ENCODE peak calls at places on chromosome 11, in ten cellular contexts. V is OCI-LY7, S is activated B cell treated with CpG ODN at 0.5 μM for 24 hours, J is SW 1271, K is left ventricle myocardium inferior, Z is HS-5, A is fibroblast of pulmonary artery, Q is NCI-H2029, H is NCI-H460, P is germinal center. O is an unnamed sample.

GRCh38 chr11:12854829-12855228 is 154.3 kb upstream of the RASSF10 start:
- DNase-seq in V (no peak), S (no peak), J (no peak), K (no peak), Z (no peak), A (no peak), Q (no peak), H (no peak), P (no peak), O (no peak)

GRCh38 chr11:96037267-96037990 is 113.5 kb upstream of the MTMR2 start:
- DNase-seq in V (no peak), S (no peak), J (no peak), K (no peak), Z (no peak), A (peak; percentile 23), Q (no peak), H (no peak), P (no peak), O (no peak)

GRCh38 chr11:60396790-60397189 is 531 bp downstream of the MS4A14 start:
- DNase-seq in V (peak; percentile 53), S (no peak), J (no peak), K (no peak), Z (no peak), A (no peak), Q (no peak), H (no peak), P (peak; percentile 37), O (peak; percentile 91)

GRCh38 chr11:84437129-84438123 is 1151.3 kb upstream of the CCDC90B start:
- DNase-seq in V (peak; percentile 15), S (no peak), J (no peak), K (no peak), Z (no peak), A (no peak), Q (no peak), H (no peak), P (no peak), O (no peak)

GRCh38 chr11:14380947-14381555 is 22.1 kb upstream of the RRAS2 start:
- DNase-seq in V (no peak), S (peak; percentile 64), J (no peak), K (peak; percentile 84), Z (no peak), A (peak; percentile 49), Q (peak; percentile 32), H (peak; percentile 41), P (peak; percentile 77), O (no peak)

GRCh38 chr11:57648791-57649735 is 649 bp downstream of the YPEL4 start:
- DNase-seq in V (peak; percentile 48), S (no peak), J (peak; percentile 42), K (no peak), Z (no peak), A (peak; percentile 42), Q (no peak), H (no peak), P (no peak), O (peak; percentile 48)

GRCh38 chr11:131668867-131669780 is 298.7 kb downstream of the NTM start:
- DNase-seq in V (peak; percentile 56), S (no peak), J (peak; percentile 19), K (no peak), Z (no peak), A (peak; percentile 44), Q (no peak), H (peak; percentile 30), P (peak; percentile 70), O (peak; percentile 72)

GRCh38 chr11:46380340-46381045 is 976 bp upstream of the MDK start:
- DNase-seq in V (no peak), S (no peak), J (peak; percentile 48), K (peak; percentile 76), Z (no peak), A (peak; percentile 49), Q (peak; percentile 65), H (no peak), P (peak; percentile 51), O (peak; percentile 61)

GRCh38 chr11:95671768-95672167 is 117.8 kb downstream of the FAM76B start:
- DNase-seq in V (no peak), S (no peak), J (no peak), K (no peak), Z (no peak), A (no peak), Q (no peak), H (no peak), P (no peak), O (no peak)

GRCh38 chr11:74257934-74258553 is 53.4 kb downstream of the P4HA3 start:
- DNase-seq in V (no peak), S (no peak), J (no peak), K (peak; percentile 55), Z (no peak), A (peak; percentile 74), Q (peak; percentile 23), H (no peak), P (no peak), O (no peak)

GRCh38 chr11:46914363-46914762 is 4.0 kb downstream of the LRP4 start:
- DNase-seq in V (no peak), S (no peak), J (no peak), K (peak; percentile 50), Z (no peak), A (no peak), Q (no peak), H (no peak), P (no peak), O (no peak)

GRCh38 chr11:19864141-19865120 is 151.8 kb downstream of the NAV2 start:
- DNase-seq in V (no peak), S (no peak), J (no peak), K (no peak), Z (no peak), A (peak; percentile 27), Q (no peak), H (no peak), P (no peak), O (no peak)

GRCh38 chr11:84212467-84213390 is 926.6 kb upstream of the CCDC90B start:
- DNase-seq in V (no peak), S (no peak), J (no peak), K (no peak), Z (no peak), A (no peak), Q (no peak), H (no peak), P (no peak), O (no peak)

GRCh38 chr11:2818503-2818902 is 67.1 kb downstream of the CDKN1C start:
- DNase-seq in V (no peak), S (no peak), J (no peak), K (peak; percentile 6), Z (no peak), A (no peak), Q (no peak), H (no peak), P (no peak), O (no peak)

GRCh38 chr11:69217276-69218105 is 61.8 kb downstream of the SMIM38 start:
- DNase-seq in V (no peak), S (peak; percentile 6), J (no peak), K (no peak), Z (no peak), A (no peak), Q (no peak), H (no peak), P (no peak), O (no peak)

GRCh38 chr11:115334932-115335788 is 169.1 kb downstream of the CADM1 start:
- DNase-seq in V (peak; percentile 64), S (no peak), J (peak; percentile 5), K (no peak), Z (no peak), A (peak; percentile 49), Q (no peak), H (peak; percentile 17), P (no peak), O (peak; percentile 47)

GRCh38 chr11:41377709-41378394 is 81.6 kb downstream of the LRRC4C start:
- DNase-seq in V (no peak), S (no peak), J (no peak), K (no peak), Z (no peak), A (no peak), Q (no peak), H (no peak), P (no peak), O (no peak)

GRCh38 chr11:128491195-128491936 is 96.0 kb downstream of the ETS1 start:
- DNase-seq in V (no peak), S (no peak), J (no peak), K (no peak), Z (no peak), A (no peak), Q (no peak), H (no peak), P (no peak), O (no peak)

O was measured in Karpas-422.